ENCODE peak calls at places on chromosome X, in four cellular contexts. U is lower lobe of right lung; M is GM23248; F is effector memory CD4-positive, alpha-beta T cell. X is an unnamed sample. For H3K9me3, the result is how much of the 10 kb centered on the place peaks cover.

GRCh38 chrX:44876767-44877166 is 3.8 kb downstream of the KDM6A start:
- DNase-seq in M (no peak), F (no peak), U (no peak), X (no peak)

GRCh38 chrX:119477812-119478232 is 9.6 kb downstream of the SLC25A5 start:
- DNase-seq in F (no peak), U (no peak), M (peak), X (peak)

GRCh38 chrX:7941390-7942042 is 14.3 kb upstream of the PNPLA4 start:
- DNase-seq in M (peak), U (no peak), F (no peak), X (no peak)

GRCh38 chrX:15468036-15468435 is 25.1 kb downstream of the PIR start:
- DNase-seq in U (no peak), F (no peak), M (peak), X (no peak)

GRCh38 chrX:150508461-150509367 is 59.7 kb upstream of the MTM1 start:
- DNase-seq in U (peak), F (no peak), M (peak), X (peak)

GRCh38 chrX:46279214-46279924 is 265.9 kb downstream of the ZNF674 start:
- DNase-seq in U (no peak), F (no peak), M (peak), X (no peak)

GRCh38 chrX:13898084-13898483 is 81.2 kb upstream of the GPM6B start:
- DNase-seq in U (no peak), M (peak), F (no peak), X (peak)

GRCh38 chrX:13985697-13986435 is 43.8 kb downstream of the GEMIN8 start:
- DNase-seq in F (no peak), U (no peak), M (no peak), X (no peak)

GRCh38 chrX:123745511-123745910 is 12.7 kb upstream of the THOC2 start:
- DNase-seq in F (no peak), U (no peak), M (no peak), X (no peak)

GRCh38 chrX:42778096-42778495 is at the start of gene PPP1R2C:
- DNase-seq in F (no peak), M (no peak), U (no peak), X (no peak)

GRCh38 chrX:136049608-136050007 is 64.4 kb downstream of the SLC9A6 start:
- DNase-seq in M (no peak), F (no peak), U (no peak), X (no peak)

GRCh38 chrX:12080265-12080664 is 58.0 kb upstream of the FRMPD4 start:
- DNase-seq in F (no peak), M (peak), U (no peak), X (no peak)

GRCh38 chrX:4682637-4683036 is 969.2 kb upstream of the PRKX start:
- DNase-seq in F (no peak), U (no peak), M (no peak), X (no peak)

GRCh38 chrX:16836371-16836770 is 33.8 kb downstream of the RBBP7 start:
- DNase-seq in F (no peak), M (peak), U (peak), X (no peak)

GRCh38 chrX:102746134-102746584 is 25.6 kb downstream of the GPRASP3 start:
- DNase-seq in F (no peak), M (peak), U (peak), X (peak)

GRCh38 chrX:3526749-3527148 is 180.3 kb upstream of the MXRA5 start:
- DNase-seq in F (no peak), M (peak), U (no peak), X (no peak)

GRCh38 chrX:111881715-111882114 is 5.7 kb downstream of the TRPC5OS start:
- DNase-seq in F (no peak), M (no peak), U (no peak), X (no peak)

GRCh38 chrX:45056428-45057145 is 144.1 kb downstream of the DIPK2B start:
- DNase-seq in M (peak), U (no peak), F (no peak), X (no peak)

GRCh38 chrX:38095971-38096529 is 89.7 kb downstream of the SYTL5 start:
- DNase-seq in U (no peak), F (no peak), M (peak), X (no peak)

GRCh38 chrX:27796640-27797257 is 11.0 kb upstream of the MAGEB10 start:
- DNase-seq in M (no peak), F (no peak), U (no peak), X (no peak)

GRCh38 chrX:129726307-129727111 is 12.3 kb upstream of the XPNPEP2 start:
- DNase-seq in F (peak), U (peak), M (peak), X (peak)

GRCh38 chrX:53262918-53263394 is 18.4 kb downstream of the IQSEC2 start:
- DNase-seq in M (peak), U (no peak), F (no peak), X (no peak)

GRCh38 chrX:10726647-10727046 is 106.3 kb upstream of the MID1 start:
- DNase-seq in M (peak), F (no peak), U (no peak), X (no peak)

GRCh38 chrX:33987458-33987857 is 144.7 kb downstream of the FAM47A start:
- DNase-seq in F (no peak), U (no peak), M (no peak), X (no peak)

GRCh38 chrX:53476371-53476770 is 42.2 kb upstream of the HSD17B10 start:
- DNase-seq in M (peak), F (no peak), U (no peak), X (no peak)

GRCh38 chrX:4764888-4765287 is 1051.4 kb upstream of the PRKX start:
- DNase-seq in F (no peak), M (no peak), U (no peak), X (no peak)

GRCh38 chrX:48816014-48816810 is 10.1 kb upstream of the ERAS start:
- DNase-seq in U (no peak), M (no peak), F (no peak), X (no peak)

GRCh38 chrX:101415180-101416130 is 7.4 kb downstream of the HNRNPH2 start:
- DNase-seq in M (peak), F (peak), U (no peak), X (peak)

GRCh38 chrX:71911023-71911730 is 532 bp downstream of the NHSL2 start:
- DNase-seq in M (peak), U (no peak), F (peak), X (peak)

GRCh38 chrX:68504237-68504636 is 5.4 kb downstream of the YIPF6 start:
- DNase-seq in U (no peak), M (peak), F (peak), X (no peak)

GRCh38 chrX:108022491-108023089 is 22.3 kb upstream of the VSIG1 start:
- DNase-seq in F (no peak), U (no peak), M (no peak), X (no peak)

GRCh38 chrX:101803451-101803850 is 128.4 kb downstream of the ZMAT1 start:
- DNase-seq in M (peak), F (no peak), U (no peak), X (no peak)

GRCh38 chrX:34332336-34332735 is 200.2 kb upstream of the FAM47A start:
- DNase-seq in F (no peak), U (no peak), M (peak), X (no peak)

GRCh38 chrX:18883234-18883960 is 100.5 kb downstream of the PHKA2 start:
- DNase-seq in M (no peak), F (no peak), U (peak), X (no peak)

GRCh38 chrX:40380649-40381488 is 199.9 kb upstream of the ATP6AP2 start:
- DNase-seq in U (peak), F (no peak), M (no peak), X (no peak)

GRCh38 chrX:131728295-131729145 is 184.6 kb downstream of the OR13H1 start:
- DNase-seq in M (no peak), U (no peak), F (no peak), X (peak)

GRCh38 chrX:115134366-115134765 is 54.8 kb upstream of the RBMXL3 start:
- DNase-seq in M (no peak), U (no peak), F (no peak), X (no peak)
- H3K9me3 ChIP-seq in M (under half), U (under half), F (under half), X (under half)

GRCh38 chrX:144732588-144732987 is 514.7 kb upstream of the SPANXN1 start:
- DNase-seq in M (no peak), F (no peak), U (no peak), X (no peak)

DNA sequence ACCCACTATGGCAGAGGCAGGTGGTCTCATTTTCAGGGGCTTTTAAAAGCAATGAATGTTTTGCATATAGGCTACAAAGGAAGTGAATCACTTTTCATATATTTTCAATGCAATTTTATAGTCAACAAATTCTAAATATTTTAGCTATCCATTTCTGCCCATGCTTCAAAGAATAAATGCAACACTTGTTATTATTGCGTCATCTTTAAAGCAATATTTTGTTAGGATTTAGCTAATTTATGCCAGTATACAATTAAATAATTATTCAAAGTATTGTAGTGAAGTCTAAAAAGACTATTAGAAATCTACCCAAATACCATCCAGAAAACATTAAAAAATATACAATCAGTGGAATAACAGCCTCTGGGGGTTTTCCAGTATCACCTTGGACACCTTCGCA is 509.1 kb upstream of the SPANXN1 start:
- DNase-seq in M (no peak), F (no peak), U (no peak), X (no peak)
- H3K9me3 ChIP-seq in M (under half), F (under half), U (under half), X (under half)

GRCh38 chrX:154309041-154309775 is 13.6 kb downstream of the TKTL1 start:
- DNase-seq in U (no peak), M (no peak), F (no peak), X (no peak)

GRCh38 chrX:154315416-154315815 is 19.8 kb downstream of the TKTL1 start:
- DNase-seq in U (no peak), F (no peak), M (no peak), X (no peak)

GRCh38 chrX:154310991-154311541 is 15.5 kb downstream of the TKTL1 start:
- DNase-seq in U (no peak), M (no peak), F (no peak), X (no peak)

GRCh38 chrX:154312116-154312515 is 16.5 kb downstream of the TKTL1 start:
- DNase-seq in F (no peak), M (no peak), U (no peak), X (no peak)

DNA sequence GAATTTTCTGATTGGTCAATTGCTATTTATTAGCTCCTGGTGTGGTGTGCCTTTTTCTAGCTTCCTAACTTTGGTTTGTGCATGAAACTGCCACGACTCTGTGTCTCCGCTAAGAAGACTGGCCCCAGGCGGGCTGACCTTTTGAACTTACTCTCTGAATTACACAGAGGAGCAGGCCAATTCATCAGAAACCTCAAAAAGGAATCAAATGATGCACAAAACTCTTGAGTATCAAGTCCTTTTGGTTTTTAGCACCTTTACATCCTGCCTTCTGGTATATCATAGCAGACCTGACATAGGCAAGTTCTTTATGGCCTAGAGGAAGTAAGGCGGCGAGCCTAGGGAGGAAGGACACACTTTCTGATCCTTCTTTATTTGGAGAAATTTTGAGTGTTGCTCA is 17.6 kb downstream of the TKTL1 start:
- DNase-seq in M (no peak), U (no peak), F (no peak), X (no peak)
- H3K9me3 ChIP-seq in M (under half), U (under half), F (under half), X (under half)

GRCh38 chrX:62928906-62929305 is 422.2 kb downstream of the SPIN4 start:
- DNase-seq in M (no peak), U (no peak), F (no peak), X (no peak)
- H3K9me3 ChIP-seq in M (under half), U (under half), F (under half), X (under half)

GRCh38 chrX:64842492-64842891 is 133.8 kb downstream of the ZC4H2 start:
- DNase-seq in U (no peak), M (no peak), F (no peak), X (no peak)
- H3K9me3 ChIP-seq in U (under half), M (under half), F (under half), X (under half)

GRCh38 chrX:57447856-57448255 is 144.0 kb upstream of the ZXDB start:
- DNase-seq in U (no peak), F (no peak), M (peak), X (no peak)

DNA sequence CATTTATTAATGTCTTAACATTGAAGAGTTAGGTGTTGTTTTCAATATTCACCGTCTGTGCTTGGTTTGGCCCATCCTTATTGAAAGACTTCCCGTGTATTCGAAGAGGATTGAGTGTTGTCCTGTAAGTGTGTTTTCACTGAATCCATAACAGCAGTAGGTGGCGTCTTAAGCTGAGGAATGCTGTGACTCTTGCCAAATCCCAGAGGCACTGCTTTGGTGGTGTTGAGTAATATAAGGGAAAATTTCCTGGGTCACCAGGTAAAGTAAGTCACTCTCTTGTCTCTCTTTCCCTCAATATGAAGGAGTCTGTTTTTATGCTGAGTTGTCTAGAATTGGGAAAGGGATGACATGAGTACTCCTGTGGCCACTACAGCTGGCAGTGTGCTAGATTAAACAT is 146.8 kb upstream of the ZXDB start:
- DNase-seq in M (no peak), F (no peak), U (no peak), X (no peak)
- H3K9me3 ChIP-seq in M (under half), F (under half), U (under half), X (under half)

X was measured in uterus.